ENCODE peak calls at places on chromosome 3, in four cellular contexts. Y is neural progenitor cell, N is PC-3, B is PC-9. D is an unnamed sample.

GRCh38 chr3:195197764-195198423 is 73.1 kb downstream of the XXYLT1 start:
- DNase-seq in N (peak), B (peak), Y (no peak), D (peak)

GRCh38 chr3:35448121-35448520 is 191.2 kb upstream of the ARPP21 start:
- DNase-seq in Y (no peak), N (no peak), B (no peak), D (no peak)

GRCh38 chr3:19348929-19349564 is 200.7 kb downstream of the KCNH8 start:
- DNase-seq in N (peak), Y (peak), B (no peak), D (peak)

GRCh38 chr3:134904333-134904771 is 109.3 kb downstream of the EPHB1 start:
- DNase-seq in B (no peak), N (no peak), Y (no peak), D (no peak)

GRCh38 chr3:21435871-21436270 is 315.1 kb downstream of the ZNF385D start:
- DNase-seq in N (peak), B (no peak), Y (no peak), D (no peak)

GRCh38 chr3:19543212-19543841 is 390.7 kb downstream of the EFHB start:
- DNase-seq in B (no peak), N (peak), Y (peak), D (peak)

GRCh38 chr3:147400999-147401398 is 5.3 kb downstream of the ZIC4 start:
- DNase-seq in N (no peak), Y (no peak), B (no peak), D (no peak)

GRCh38 chr3:131231710-131232348 is 149.7 kb upstream of the NUDT16 start:
- DNase-seq in N (peak), Y (no peak), B (no peak), D (peak)

GRCh38 chr3:41101231-41101630 is 98.1 kb upstream of the CTNNB1 start:
- DNase-seq in N (no peak), B (no peak), Y (no peak), D (no peak)

GRCh38 chr3:127448161-127448561 is 142.4 kb downstream of the TPRA1 start:
- DNase-seq in Y (no peak), B (no peak), N (no peak), D (peak)

GRCh38 chr3:159032311-159032710 is 230.5 kb downstream of the MFSD1 start:
- DNase-seq in N (peak), B (no peak), Y (no peak), D (no peak)

GRCh38 chr3:122927726-122928125 is 99.8 kb downstream of the SEMA5B start:
- DNase-seq in Y (no peak), N (no peak), B (no peak), D (no peak)

GRCh38 chr3:151210676-151211381 is 7.8 kb upstream of the GPR171 start:
- DNase-seq in Y (peak), N (peak), B (no peak), D (no peak)

GRCh38 chr3:31184257-31185003 is 290.0 kb upstream of the GADL1 start:
- DNase-seq in Y (no peak), B (no peak), N (no peak), D (no peak)

GRCh38 chr3:29271501-29271900 is 9.4 kb upstream of the RBMS3 start:
- DNase-seq in B (no peak), N (no peak), Y (no peak), D (no peak)

GRCh38 chr3:102827386-102827785 is 392.6 kb downstream of the ZPLD1 start:
- DNase-seq in N (no peak), B (no peak), Y (no peak), D (peak)

GRCh38 chr3:72973031-72973723 is 23.4 kb upstream of the PPP4R2 start:
- DNase-seq in Y (no peak), B (no peak), N (no peak), D (no peak)

GRCh38 chr3:149382091-149382467 is 4.6 kb upstream of the TM4SF1 start:
- DNase-seq in Y (no peak), N (peak), B (no peak), D (no peak)

GRCh38 chr3:32175607-32176197 is 62.8 kb upstream of the CMTM8 start:
- DNase-seq in Y (peak), N (peak), B (no peak), D (peak)

GRCh38 chr3:153289334-153289808 is 127.3 kb downstream of the RAP2B start:
- DNase-seq in B (no peak), N (peak), Y (no peak), D (peak)

GRCh38 chr3:178785961-178786360 is 249.7 kb downstream of the KCNMB2 start:
- DNase-seq in Y (no peak), N (no peak), B (no peak), D (no peak)

GRCh38 chr3:194730369-194730768 is 44.7 kb downstream of the FAM43A start:
- DNase-seq in Y (peak), B (no peak), N (no peak), D (peak)

GRCh38 chr3:43345246-43345645 is 58.9 kb downstream of the SNRK start:
- DNase-seq in N (no peak), Y (no peak), B (no peak), D (no peak)

GRCh38 chr3:165855581-165855980 is 18.4 kb upstream of the BCHE start:
- DNase-seq in B (peak), N (peak), Y (no peak), D (no peak)

GRCh38 chr3:105539897-105540296 is 173.2 kb downstream of the ALCAM start:
- DNase-seq in Y (no peak), B (no peak), N (no peak), D (no peak)

GRCh38 chr3:55270976-55271375 is 216.1 kb downstream of the WNT5A start:
- DNase-seq in B (no peak), Y (no peak), N (no peak), D (no peak)

GRCh38 chr3:147699175-147699838 is 290.1 kb downstream of the ZIC1 start:
- DNase-seq in B (peak), Y (no peak), N (peak), D (peak)

GRCh38 chr3:4766263-4766662 is 213.0 kb upstream of the BHLHE40 start:
- DNase-seq in Y (no peak), N (no peak), B (no peak), D (no peak)

GRCh38 chr3:31423522-31423921 is 109.2 kb upstream of the STT3B start:
- DNase-seq in B (no peak), Y (no peak), N (no peak), D (no peak)

GRCh38 chr3:37163262-37164020 is 10.9 kb downstream of the LRRFIP2 start:
- DNase-seq in N (no peak), Y (peak), B (no peak), D (peak)

GRCh38 chr3:37161351-37161750 is 13.0 kb downstream of the LRRFIP2 start:
- DNase-seq in N (no peak), Y (no peak), B (no peak), D (no peak)

GRCh38 chr3:37162501-37163245 is 11.7 kb downstream of the LRRFIP2 start:
- DNase-seq in B (no peak), N (no peak), Y (no peak), D (no peak)
- H3K27ac ChIP-seq in B (no peak), N (no peak), Y (no peak), D (peak)

GRCh38 chr3:154307363-154307762 is 16.9 kb downstream of the DHX36 start:
- DNase-seq in B (no peak), Y (no peak), N (no peak), D (no peak)

GRCh38 chr3:154304936-154305335 is 19.4 kb downstream of the DHX36 start:
- DNase-seq in B (no peak), N (no peak), Y (no peak), D (no peak)

GRCh38 chr3:154314152-154314551 is 10.1 kb downstream of the DHX36 start:
- DNase-seq in N (peak), Y (no peak), B (no peak), D (peak)

DNA sequence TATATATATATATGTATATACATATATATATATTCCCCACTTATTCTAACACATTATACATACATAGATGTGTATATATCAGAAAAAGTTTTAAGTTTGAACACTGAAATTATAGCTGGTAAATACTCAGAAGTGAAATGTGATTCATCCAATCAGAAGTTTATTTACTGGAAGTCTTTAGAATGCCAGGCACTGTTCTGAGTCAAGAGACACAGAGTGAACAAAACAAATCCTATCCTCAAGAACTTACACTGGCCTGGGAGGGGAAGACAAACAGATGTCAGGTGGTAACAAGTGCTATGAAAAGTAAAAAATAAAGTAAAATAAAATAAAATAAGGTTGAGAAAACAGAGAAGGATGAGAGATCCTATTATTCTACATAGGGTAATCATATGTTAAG is 13.4 kb downstream of the DHX36 start:
- DNase-seq in B (no peak), Y (no peak), N (no peak), D (no peak)
- TF ChIP-seq EZH2 in B (no peak), Y (no peak), N (no peak), D (no peak)

DNA sequence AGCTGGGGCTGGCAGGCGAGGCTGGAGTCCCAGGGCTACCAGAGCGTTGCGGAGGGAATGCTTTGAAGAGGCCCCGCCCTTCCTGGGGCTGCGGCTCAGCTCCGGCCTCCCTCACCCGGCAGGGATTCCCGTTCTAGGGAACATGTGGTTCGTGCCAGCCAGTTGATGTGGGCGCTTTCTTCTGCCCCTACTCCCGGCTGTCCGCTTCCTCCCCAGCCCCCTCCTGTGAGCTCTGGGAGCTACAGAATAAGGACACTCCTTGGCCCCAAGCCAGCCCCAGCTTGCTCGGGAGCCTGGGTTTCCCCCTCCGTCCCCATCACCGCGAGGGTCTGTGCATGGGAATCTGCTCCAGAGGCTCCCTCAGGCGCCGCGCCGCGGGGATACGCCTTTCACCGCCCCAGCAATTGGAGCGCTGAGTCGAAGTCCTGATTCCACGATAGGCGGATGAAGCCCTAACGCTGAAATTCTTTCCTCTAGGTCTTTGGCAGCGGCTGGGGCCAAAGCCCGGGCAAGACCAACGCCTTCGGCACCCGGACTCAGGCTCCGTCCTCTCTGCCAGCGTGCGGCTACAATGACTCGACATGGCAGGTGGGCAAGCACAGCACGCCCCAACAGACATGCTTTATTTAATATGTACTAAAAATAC is 69.5 kb downstream of the KLF15 start:
- DNase-seq in Y (peak), B (no peak), N (no peak), D (peak)
- H3K4me3 ChIP-seq in Y (peak), B (no peak), N (no peak), D (peak)

DNA sequence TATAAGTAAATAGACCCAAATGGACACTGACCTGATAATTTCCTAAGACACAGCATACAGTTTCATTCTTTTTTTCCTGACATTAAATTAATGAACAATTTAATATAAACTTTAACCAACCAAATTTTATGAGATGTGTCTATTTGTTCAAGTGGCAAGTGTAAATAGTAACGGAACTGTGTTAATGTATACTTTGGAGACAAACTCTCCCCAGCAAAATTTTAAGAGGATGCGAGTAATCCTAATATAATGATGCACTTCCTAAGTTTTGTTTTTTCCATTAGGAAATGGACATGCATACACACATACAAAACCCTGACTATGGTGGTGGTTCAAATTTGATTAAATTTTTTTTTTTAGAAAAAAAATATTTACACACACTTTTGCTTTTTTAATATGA is 38.5 kb upstream of the MYH15 start:
- DNase-seq in B (no peak), Y (no peak), N (peak), D (no peak)
- H3K27ac ChIP-seq in B (no peak), Y (no peak), N (peak), D (no peak)

D was measured in A673.